ENCODE peak calls at places on chromosomes 12 and 14, in four cellular contexts. W is GM23248, F is heart right ventricle, V is right cardiac atrium. U is an unnamed sample.

GRCh38 chr12:113747048-113747447 is 219.1 kb downstream of the RBM19 start:
- DNase-seq in F (no peak), W (no peak), V (no peak), U (no peak)

GRCh38 chr12:93964936-93965335 is 183.4 kb upstream of the PLXNC1 start:
- DNase-seq in V (no peak), F (no peak), W (no peak), U (no peak)

GRCh38 chr14:92244805-92245204 is 78.2 kb upstream of the SLC24A4 start:
- DNase-seq in F (no peak), V (no peak), W (no peak), U (no peak)

GRCh38 chr12:120350576-120351350 is 18.2 kb downstream of the MSI1 start:
- DNase-seq in F (no peak), W (no peak), V (no peak), U (no peak)

GRCh38 chr12:54974281-54974680 is 10.3 kb downstream of the TESPA1 start:
- DNase-seq in W (no peak), V (no peak), F (no peak), U (peak)

GRCh38 chr14:34187061-34187460 is 236.2 kb upstream of the EGLN3 start:
- DNase-seq in W (no peak), F (no peak), V (no peak), U (no peak)

GRCh38 chr12:44716681-44717080 is 159.4 kb downstream of the NELL2 start:
- DNase-seq in W (no peak), F (no peak), V (no peak), U (no peak)

GRCh38 chr12:23561536-23561935 is 387.9 kb downstream of the SOX5 start:
- DNase-seq in W (no peak), V (no peak), F (no peak), U (no peak)

GRCh38 chr12:27324452-27324999 is 8.1 kb upstream of the BMAL2 start:
- DNase-seq in V (no peak), F (no peak), W (peak), U (no peak)

GRCh38 chr12:27319848-27320247 is 12.8 kb upstream of the BMAL2 start:
- DNase-seq in F (no peak), V (no peak), W (peak), U (no peak)

GRCh38 chr12:27316947-27317346 is 15.7 kb upstream of the BMAL2 start:
- DNase-seq in V (no peak), W (no peak), F (no peak), U (no peak)

DNA sequence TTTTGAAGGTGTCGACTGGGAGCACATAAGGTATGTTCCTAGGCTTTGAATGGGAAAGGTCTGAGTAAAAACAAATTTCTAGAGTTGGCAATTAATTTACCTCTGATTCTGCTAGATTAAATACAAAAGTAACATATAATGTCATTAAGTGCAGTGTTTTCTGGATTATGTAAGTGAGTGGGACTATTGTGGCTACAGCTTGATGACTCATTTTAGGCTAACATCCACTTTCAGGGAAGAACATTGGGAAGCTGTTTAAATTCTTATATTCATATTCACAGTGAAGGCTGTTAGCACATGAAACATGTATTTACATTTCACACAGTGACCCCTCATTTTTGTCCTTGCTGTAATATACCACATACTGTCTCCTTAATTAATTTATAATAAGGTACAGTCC is 13.2 kb upstream of the BMAL2 start:
- DNase-seq in W (peak), V (no peak), F (no peak), U (no peak)
- H3K27ac ChIP-seq in W (peak), V (no peak), F (no peak), U (no peak)

DNA sequence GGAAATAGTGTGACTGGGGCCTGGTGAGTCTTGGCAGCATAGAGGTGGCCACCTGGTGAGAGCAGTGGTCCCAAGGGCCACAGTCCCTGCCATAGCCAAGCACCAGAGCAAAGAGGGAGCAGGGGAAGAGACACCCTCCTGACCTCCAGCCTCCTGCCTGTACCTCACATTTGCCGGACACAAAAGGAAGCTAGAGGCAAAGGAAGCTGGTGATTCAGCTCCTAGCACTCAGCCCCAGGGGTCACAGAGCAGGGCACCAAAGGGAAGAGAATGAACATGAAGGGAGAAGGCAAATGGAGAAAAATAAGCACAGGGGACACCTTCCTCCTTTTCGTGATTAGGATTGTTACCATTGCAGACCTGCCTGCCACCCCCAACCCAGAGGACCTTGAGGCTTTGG is 216.8 kb downstream of the ZFP36L1 start:
- DNase-seq in W (peak), F (no peak), V (no peak), U (no peak)
- H3K27ac ChIP-seq in W (peak), F (no peak), V (no peak), U (no peak)

DNA sequence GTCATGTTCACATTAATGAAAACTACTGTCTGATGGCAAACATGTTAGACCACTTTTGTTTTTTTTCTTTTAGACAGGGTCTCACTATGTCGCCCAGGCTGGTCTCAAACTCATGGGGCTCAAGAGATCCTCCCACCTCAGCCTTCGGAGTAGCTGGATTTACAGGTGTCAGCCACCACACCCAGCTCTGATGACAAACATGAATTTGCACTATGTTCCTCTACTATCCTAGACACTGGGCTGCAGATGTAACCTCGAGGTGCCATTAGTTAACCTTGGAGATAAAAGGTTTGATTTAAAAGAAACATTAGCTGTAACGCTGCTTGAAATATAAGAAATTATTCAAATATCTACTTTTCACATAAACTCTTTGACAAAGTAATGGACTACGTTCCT is 8.1 kb downstream of the VPS37B start:
- DNase-seq in W (no peak), F (no peak), V (no peak), U (no peak)
- H3K27ac ChIP-seq in W (peak), F (peak), V (no peak), U (peak)

GRCh38 chr14:104863923-104864266 is 1.2 kb upstream of the CEP170B start:
- DNase-seq in W (no peak), F (no peak), V (no peak), U (peak)
- H3K27ac ChIP-seq in W (no peak), F (no peak), V (no peak), U (no peak)

GRCh38 chr12:32507559-32508276 is 108.4 kb downstream of the FGD4 start:
- DNase-seq in F (no peak), W (no peak), V (no peak), U (no peak)

GRCh38 chr12:32505067-32505466 is 105.7 kb downstream of the FGD4 start:
- DNase-seq in V (no peak), W (no peak), F (no peak), U (no peak)

GRCh38 chr12:32502693-32503510 is 103.5 kb downstream of the FGD4 start:
- DNase-seq in F (no peak), V (no peak), W (peak), U (no peak)

GRCh38 chr12:32504626-32505025 is 105.3 kb downstream of the FGD4 start:
- DNase-seq in W (no peak), F (no peak), V (no peak), U (no peak)

DNA sequence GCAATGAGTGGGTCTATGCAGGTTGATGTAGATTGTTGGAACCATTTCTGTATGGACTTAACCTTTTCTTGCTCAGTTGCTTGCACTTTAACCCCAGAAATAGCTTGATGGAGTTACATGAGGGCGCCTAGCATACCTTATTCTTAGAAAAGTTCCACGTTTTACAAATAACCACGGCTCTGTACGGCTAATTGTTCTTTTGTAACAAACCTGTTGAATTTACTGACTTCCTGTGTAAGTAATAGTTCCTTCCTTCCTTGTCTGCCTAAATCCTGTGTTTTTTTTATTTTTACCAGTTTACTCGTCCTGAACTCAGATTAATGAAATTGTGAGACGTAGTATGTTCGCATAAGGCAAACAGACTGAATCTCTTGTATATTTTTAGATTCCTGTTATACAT is 106.2 kb downstream of the FGD4 start:
- DNase-seq in F (no peak), W (no peak), V (no peak), U (no peak)
- H3K27ac ChIP-seq in F (peak), W (no peak), V (no peak), U (peak)